ENCODE peak calls at places on chromosomes 7 and 10, in ten cellular contexts. J is GF-D8, A is tibial artery, E is ELF-1, Q is putamen, R is naive B cell, I is HFF-Myc, T is amniotic stem cell, L is cardiac fibroblast, F is EH. G is an unnamed sample.

GRCh38 chr7:47405921-47406765 is 175.8 kb downstream of the TNS3 start:
- DNase-seq in A (peak), J (no peak), R (no peak), E (no peak), Q (peak), F (peak), T (no peak), I (no peak), L (peak), G (peak)

GRCh38 chr10:104527013-104527412 is 114.1 kb upstream of the SORCS3 start:
- DNase-seq in E (no peak), Q (no peak), I (no peak), J (no peak), F (no peak), A (no peak), T (no peak), L (no peak), R (no peak), G (no peak)

GRCh38 chr7:51255536-51256243 is 60.9 kb downstream of the COBL start:
- DNase-seq in I (no peak), A (no peak), R (no peak), J (no peak), Q (no peak), F (no peak), T (no peak), E (peak), L (no peak), G (no peak)

GRCh38 chr7:24971333-24972165 is 8.4 kb downstream of the OSBPL3 start:
- DNase-seq in J (peak), T (peak), I (peak), E (peak), L (peak), R (no peak), A (no peak), F (peak), Q (no peak), G (peak)

GRCh38 chr10:124601431-124602120 is 140.0 kb downstream of the LHPP start:
- DNase-seq in R (peak), T (no peak), A (no peak), J (no peak), Q (no peak), E (no peak), I (no peak), F (no peak), L (no peak), G (no peak)

GRCh38 chr7:47536705-47537611 is 45.0 kb downstream of the TNS3 start:
- DNase-seq in L (peak), F (peak), I (no peak), T (peak), R (no peak), Q (peak), E (peak), A (peak), J (no peak), G (peak)

GRCh38 chr10:131896403-131896802 is 4.4 kb upstream of the PPP2R2D start:
- DNase-seq in I (no peak), F (no peak), T (no peak), A (no peak), Q (no peak), E (no peak), J (peak), R (no peak), L (no peak), G (no peak)

GRCh38 chr7:6116216-6116615 is 85.0 kb downstream of the ANKRD61 start:
- DNase-seq in F (peak), T (no peak), A (no peak), J (no peak), E (no peak), L (no peak), Q (no peak), R (no peak), I (no peak), G (no peak)

GRCh38 chr10:72258617-72259016 is 15.1 kb upstream of the DDIT4 start:
- DNase-seq in I (no peak), F (no peak), J (no peak), E (no peak), R (no peak), T (no peak), L (no peak), Q (no peak), A (no peak), G (no peak)

GRCh38 chr7:134707663-134708383 is 61.2 kb downstream of the BPGM start:
- DNase-seq in I (no peak), A (no peak), F (no peak), Q (no peak), L (no peak), E (no peak), R (no peak), J (no peak), T (no peak), G (no peak)

GRCh38 chr7:11751315-11751714 is 80.7 kb downstream of the THSD7A start:
- DNase-seq in Q (no peak), J (no peak), R (no peak), T (no peak), L (no peak), E (no peak), F (no peak), A (no peak), I (no peak), G (no peak)

GRCh38 chr7:33716581-33717477 is 188.5 kb upstream of the BMPER start:
- DNase-seq in E (no peak), R (no peak), Q (peak), J (no peak), F (peak), I (peak), L (peak), T (no peak), A (no peak), G (peak)

GRCh38 chr10:5817322-5818047 is 4.3 kb upstream of the GDI2 start:
- DNase-seq in Q (no peak), L (no peak), F (no peak), E (no peak), A (no peak), T (no peak), R (peak), J (no peak), I (no peak), G (no peak)

GRCh38 chr7:13042605-13043236 is 355.3 kb downstream of the ARL4A start:
- DNase-seq in F (peak), T (no peak), J (no peak), I (no peak), E (no peak), R (no peak), Q (no peak), L (no peak), A (no peak), G (peak)

GRCh38 chr7:39950473-39951155 is 558 bp downstream of the CDK13 start:
- DNase-seq in R (peak), F (peak), E (peak), L (peak), A (peak), T (no peak), J (no peak), Q (peak), I (no peak), G (peak)

GRCh38 chr10:124181656-124182055 is 88.3 kb upstream of the CHST15 start:
- DNase-seq in Q (no peak), E (no peak), I (no peak), A (no peak), T (no peak), J (no peak), R (no peak), L (no peak), F (no peak), G (no peak)

GRCh38 chr7:125834421-125834820 is 904.8 kb upstream of the POT1 start:
- DNase-seq in R (no peak), J (no peak), Q (no peak), E (no peak), F (no peak), L (no peak), A (no peak), I (no peak), T (no peak), G (no peak)

GRCh38 chr10:66642217-66642616 is 283.6 kb upstream of the LRRTM3 start:
- DNase-seq in F (no peak), E (no peak), J (no peak), T (no peak), A (no peak), R (no peak), L (no peak), Q (no peak), I (no peak), G (no peak)

GRCh38 chr7:159025161-159025779 is 119.4 kb downstream of the VIPR2 start:
- DNase-seq in L (no peak), J (no peak), T (no peak), R (no peak), I (no peak), E (no peak), F (no peak), A (peak), Q (no peak), G (no peak)

GRCh38 chr7:25180946-25181345 is 47.3 kb downstream of the NPVF start:
- DNase-seq in I (no peak), T (no peak), J (no peak), E (no peak), R (no peak), A (no peak), L (no peak), Q (no peak), F (peak), G (peak)

GRCh38 chr10:88791924-88792323 is 10.6 kb upstream of the LIPM start:
- DNase-seq in A (no peak), F (peak), I (no peak), J (no peak), R (no peak), L (no peak), E (peak), Q (no peak), T (no peak), G (peak)

GRCh38 chr10:88101666-88102065 is 238.2 kb downstream of the PTEN start:
- DNase-seq in T (no peak), L (no peak), J (no peak), Q (no peak), E (no peak), F (no peak), A (no peak), R (no peak), I (no peak), G (no peak)

GRCh38 chr10:26860026-26860541 is 674 bp downstream of the ABI1 start:
- DNase-seq in F (peak), A (peak), I (peak), L (peak), J (peak), E (peak), R (peak), T (peak), Q (peak), G (peak)

GRCh38 chr10:11610855-11611247 is 599 bp downstream of the USP6NL start:
- DNase-seq in L (peak), J (no peak), T (no peak), Q (no peak), I (no peak), R (peak), F (peak), E (peak), A (peak), G (peak)

GRCh38 chr10:52883996-52884871 is 111.7 kb upstream of the MBL2 start:
- DNase-seq in T (peak), L (peak), E (peak), R (no peak), I (peak), F (peak), J (peak), Q (peak), A (no peak), G (peak)

GRCh38 chr10:122992031-122992585 is 11.9 kb downstream of the PSTK start:
- DNase-seq in F (no peak), T (no peak), I (no peak), J (no peak), E (no peak), A (no peak), R (no peak), Q (peak), L (no peak), G (no peak)

GRCh38 chr10:3126249-3126648 is 46.3 kb downstream of the PITRM1 start:
- DNase-seq in F (no peak), L (no peak), I (no peak), Q (no peak), E (no peak), R (no peak), J (no peak), A (no peak), T (no peak), G (no peak)

GRCh38 chr10:101939273-101939635 is 95.7 kb upstream of the KCNIP2 start:
- DNase-seq in T (peak), I (peak), E (no peak), L (peak), F (peak), A (no peak), R (no peak), Q (no peak), J (no peak), G (peak)

GRCh38 chr10:71610651-71611050 is 108.9 kb downstream of the C10orf105 start:
- DNase-seq in I (no peak), E (no peak), J (no peak), A (no peak), Q (no peak), T (no peak), L (no peak), F (no peak), R (no peak), G (no peak)